ENCODE peak calls at places on chromosomes 6 and 20, in nine cellular contexts. I is nephron progenitor cell, T is H1, J is IMR-90, S is neural progenitor cell, Q is endothelial cell, D is HFFc6, Y is cardiac fibroblast, F is fibroblast of mammary gland. H is an unnamed sample.

GRCh38 chr20:17648306-17648646 is 33.8 kb downstream of the RRBP1 start:
- DNase-seq in I (no peak), T (no peak), J (no peak), S (no peak), Q (no peak), D (no peak), Y (no peak), F (peak; percentile 45), H (no peak)

GRCh38 chr6:30724906-30725667 is 4.9 kb downstream of the TUBB start:
- DNase-seq in I (no peak), T (no peak), J (peak; percentile 16), S (no peak), Q (no peak), D (no peak), Y (no peak), F (no peak), H (no peak)

GRCh38 chr6:21219241-21219640 is 374.3 kb upstream of the SOX4 start:
- DNase-seq in I (no peak), T (no peak), J (no peak), S (no peak), Q (no peak), D (no peak), Y (no peak), F (no peak), H (no peak)

GRCh38 chr6:80163754-80164187 is 57.3 kb downstream of the BCKDHB start:
- DNase-seq in I (no peak), T (no peak), J (peak; percentile 87), S (no peak), Q (no peak), D (peak; percentile 68), Y (peak; percentile 43), F (peak; percentile 87), H (peak; percentile 63)

GRCh38 chr6:111230351-111231077 is 143.2 kb downstream of the SLC16A10 start:
- DNase-seq in I (no peak), T (no peak), J (peak; percentile 88), S (no peak), Q (no peak), D (peak; percentile 79), Y (peak; percentile 69), F (peak; percentile 83), H (peak; percentile 77)

GRCh38 chr20:20292472-20292871 is 75.4 kb upstream of the INSM1 start:
- DNase-seq in I (no peak), T (no peak), J (no peak), S (no peak), Q (no peak), D (no peak), Y (no peak), F (no peak), H (no peak)

GRCh38 chr6:50608421-50608820 is 104.9 kb upstream of the TFAP2D start:
- DNase-seq in I (no peak), T (no peak), J (no peak), S (no peak), Q (no peak), D (no peak), Y (no peak), F (no peak), H (no peak)

GRCh38 chr6:16669227-16669626 is 92.0 kb downstream of the ATXN1 start:
- DNase-seq in I (no peak), T (no peak), J (peak; percentile 65), S (no peak), Q (no peak), D (peak; percentile 44), Y (peak; percentile 53), F (peak; percentile 91), H (no peak)

GRCh38 chr6:139409026-139409425 is 34.6 kb upstream of the CITED2 start:
- DNase-seq in I (no peak), T (no peak), J (peak; percentile 77), S (no peak), Q (no peak), D (peak; percentile 57), Y (peak; percentile 81), F (peak; percentile 42), H (peak; percentile 46)

GRCh38 chr6:159044899-159045727 is at the start of gene TAGAP:
- DNase-seq in I (no peak), T (no peak), J (peak; percentile 2), S (no peak), Q (no peak), D (no peak), Y (no peak), F (no peak), H (peak; percentile 6)

GRCh38 chr6:163715846-163716245 is 301.3 kb downstream of the QKI start:
- DNase-seq in I (no peak), T (no peak), J (no peak), S (no peak), Q (no peak), D (no peak), Y (no peak), F (no peak), H (no peak)

GRCh38 chr6:166530211-166531045 is 56.0 kb downstream of the RAMACL start:
- DNase-seq in I (no peak), T (no peak), J (no peak), S (no peak), Q (no peak), D (no peak), Y (no peak), F (no peak), H (no peak)

GRCh38 chr6:10837009-10837691 is 1.2 kb downstream of the MAK start:
- DNase-seq in I (peak; percentile 63), T (no peak), J (no peak), S (peak; percentile 86), Q (peak; percentile 46), D (no peak), Y (peak; percentile 6), F (no peak), H (peak; percentile 9)

GRCh38 chr20:45781391-45781931 is 10.2 kb downstream of the WFDC3 start:
- DNase-seq in I (no peak), T (no peak), J (peak; percentile 95), S (no peak), Q (no peak), D (peak; percentile 90), Y (peak; percentile 88), F (peak; percentile 97), H (peak; percentile 91)

GRCh38 chr6:138383776-138384175 is 6.1 kb downstream of the SMIM28 start:
- DNase-seq in I (no peak), T (no peak), J (no peak), S (peak; percentile 13), Q (no peak), D (no peak), Y (no peak), F (no peak), H (no peak)

GRCh38 chr6:115766745-115767462 is 293.8 kb downstream of the FRK start:
- DNase-seq in I (peak; percentile 5), T (no peak), J (no peak), S (peak; percentile 64), Q (no peak), D (no peak), Y (no peak), F (no peak), H (no peak)

GRCh38 chr20:64130876-64131275 is 23.5 kb upstream of the NPBWR2 start:
- DNase-seq in I (no peak), T (no peak), J (no peak), S (no peak), Q (no peak), D (no peak), Y (no peak), F (no peak), H (no peak)

DNA sequence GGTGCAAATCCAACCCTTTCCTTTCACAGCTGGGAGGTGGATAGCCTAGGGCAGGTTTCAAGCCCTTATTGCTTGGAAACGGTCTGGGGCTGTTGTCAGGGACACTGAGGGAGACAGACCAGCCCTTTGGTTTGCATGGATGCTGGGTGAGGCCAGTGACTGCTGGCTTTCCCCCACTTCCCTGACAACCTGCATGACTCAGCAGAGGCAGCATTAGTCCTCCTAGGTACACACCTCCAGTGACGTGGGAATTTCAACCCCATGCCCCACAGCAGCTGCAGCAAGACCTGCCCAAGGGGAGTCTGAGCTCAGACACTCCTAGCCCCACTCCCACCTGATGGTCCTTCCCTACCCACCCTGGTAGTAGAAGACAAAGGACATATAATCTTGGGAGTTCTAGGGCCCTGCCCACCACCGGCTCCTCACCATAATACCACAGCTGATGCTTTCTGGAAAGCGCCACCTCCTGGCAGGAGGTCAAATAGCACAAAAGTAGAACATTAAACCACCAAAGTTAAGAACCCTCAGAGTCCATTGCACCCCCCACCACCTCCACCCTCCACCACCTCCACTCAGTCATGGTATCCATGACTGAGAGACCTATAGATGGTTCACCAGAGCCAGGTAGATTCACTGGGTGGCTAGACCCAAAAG is 797.8 kb upstream of the MAN1A1 start:
- DNase-seq in I (no peak), T (no peak), J (no peak), S (no peak), Q (no peak), D (no peak), Y (no peak), F (no peak), H (no peak)
- TF ChIP-seq CTCF in I (no peak), T (peak; percentile 34), J (no peak), S (peak; percentile 33), Q (peak; percentile 45), D (no peak), Y (no peak), F (peak; percentile 8), H (no peak)

GRCh38 chr6:26521485-26522391 is 16.4 kb upstream of the HMGN4 start:
- DNase-seq in I (peak; percentile 79), T (no peak), J (peak; percentile 64), S (peak; percentile 91), Q (peak; percentile 91), D (peak; percentile 59), Y (peak; percentile 83), F (peak; percentile 79), H (peak; percentile 90)
- TF ChIP-seq CTCF in I (peak; percentile 27), T (peak; percentile 38), J (peak; percentile 13), S (peak; percentile 58), Q (no peak), D (peak; percentile 72), Y (no peak), F (peak; percentile 12), H (peak; percentile 21)

GRCh38 chr20:40710608-40711007 is 21.6 kb upstream of the MAFB start:
- DNase-seq in I (no peak), T (no peak), J (no peak), S (no peak), Q (no peak), D (no peak), Y (peak; percentile 24), F (no peak), H (no peak)

GRCh38 chr20:40705413-40705812 is 16.4 kb upstream of the MAFB start:
- DNase-seq in I (no peak), T (no peak), J (no peak), S (no peak), Q (no peak), D (no peak), Y (no peak), F (no peak), H (no peak)

GRCh38 chr20:40704828-40705227 is 15.8 kb upstream of the MAFB start:
- DNase-seq in I (no peak), T (no peak), J (no peak), S (no peak), Q (no peak), D (no peak), Y (no peak), F (no peak), H (no peak)

GRCh38 chr20:40703981-40704530 is 15.0 kb upstream of the MAFB start:
- DNase-seq in I (peak; percentile 28), T (no peak), J (no peak), S (no peak), Q (no peak), D (no peak), Y (no peak), F (no peak), H (no peak)

GRCh38 chr20:40706977-40707582 is 18.0 kb upstream of the MAFB start:
- DNase-seq in I (peak; percentile 25), T (no peak), J (no peak), S (peak; percentile 85), Q (no peak), D (no peak), Y (no peak), F (no peak), H (no peak)
- TF ChIP-seq CTCF in I (peak; percentile 32), T (peak; percentile 74), J (no peak), S (peak; percentile 63), Q (peak; percentile 24), D (peak; percentile 16), Y (no peak), F (no peak), H (no peak)

GRCh38 chr6:26054937-26055669 is 32.1 kb upstream of the HFE start:
- DNase-seq in I (peak; percentile 76), T (peak; percentile 75), J (peak; percentile 96), S (peak; percentile 91), Q (peak; percentile 77), D (peak; percentile 99), Y (peak; percentile 97), F (peak; percentile 96), H (peak; percentile 96)
- TF ChIP-seq CTCF in I (no peak), T (no peak), J (peak; percentile 28), S (peak; percentile 20), Q (no peak), D (peak; percentile 31), Y (no peak), F (no peak), H (no peak)

H was measured in foreskin fibroblast.